ENCODE peak calls at places on chromosomes 11 and 22, in eight cellular contexts. K, F, I, C, R, V, T and J are unnamed samples.

GRCh38 chr11:102283088-102283487 is 34.2 kb upstream of the BIRC3 start:
- DNase-seq in K (no peak), F (no peak), I (no peak), C (no peak), R (no peak), V (no peak), T (no peak), J (no peak)

GRCh38 chr22:35638408-35638807 is 9.8 kb upstream of the APOL6 start:
- DNase-seq in K (no peak), F (peak; percentile 97), I (no peak), C (no peak), R (no peak), V (no peak), T (peak; percentile 72), J (no peak)

GRCh38 chr11:107259826-107260225 is 197.8 kb downstream of the CWF19L2 start:
- DNase-seq in K (no peak), F (no peak), I (no peak), C (no peak), R (no peak), V (no peak), T (no peak), J (no peak)

GRCh38 chr11:87083029-87083428 is 45.3 kb downstream of the TMEM135 start:
- DNase-seq in K (no peak), F (no peak), I (no peak), C (peak; percentile 63), R (no peak), V (no peak), T (no peak), J (no peak)

GRCh38 chr11:69013009-69013951 is at the start of gene MRGPRF:
- DNase-seq in K (no peak), F (peak; percentile 100), I (no peak), C (peak; percentile 66), R (no peak), V (no peak), T (peak; percentile 73), J (no peak)

GRCh38 chr11:125313271-125314222 is 149.0 kb downstream of the PKNOX2 start:
- DNase-seq in K (no peak), F (no peak), I (peak; percentile 85), C (no peak), R (no peak), V (no peak), T (no peak), J (no peak)

GRCh38 chr11:105046898-105047579 is 1.9 kb upstream of the CARD16 start:
- DNase-seq in K (no peak), F (peak; percentile 74), I (peak; percentile 95), C (peak; percentile 11), R (peak; percentile 15), V (peak; percentile 92), T (no peak), J (no peak)

GRCh38 chr22:26322179-26322905 is 106.7 kb upstream of the ASPHD2 start:
- DNase-seq in K (peak; percentile 8), F (no peak), I (no peak), C (no peak), R (no peak), V (no peak), T (no peak), J (no peak)

GRCh38 chr22:49480896-49481650 is 346.6 kb downstream of the BRD1 start:
- DNase-seq in K (no peak), F (no peak), I (no peak), C (no peak), R (no peak), V (no peak), T (no peak), J (no peak)

GRCh38 chr11:18203723-18204122 is 31.1 kb downstream of the MRGPRX4 start:
- DNase-seq in K (peak; percentile 8), F (no peak), I (peak; percentile 5), C (peak; percentile 89), R (no peak), V (peak; percentile 31), T (no peak), J (no peak)

GRCh38 chr11:134414772-134415765 is 3.0 kb upstream of the B3GAT1 start:
- DNase-seq in K (no peak), F (no peak), I (no peak), C (no peak), R (no peak), V (no peak), T (peak; percentile 76), J (no peak)

GRCh38 chr11:70397336-70397982 is 870 bp upstream of the CTTN start:
- DNase-seq in K (peak; percentile 13), F (no peak), I (no peak), C (peak; percentile 44), R (no peak), V (peak; percentile 43), T (no peak), J (no peak)

GRCh38 chr11:19777342-19778102 is 64.9 kb downstream of the NAV2 start:
- DNase-seq in K (no peak), F (no peak), I (peak; percentile 82), C (peak; percentile 75), R (no peak), V (peak; percentile 13), T (no peak), J (no peak)

DNA sequence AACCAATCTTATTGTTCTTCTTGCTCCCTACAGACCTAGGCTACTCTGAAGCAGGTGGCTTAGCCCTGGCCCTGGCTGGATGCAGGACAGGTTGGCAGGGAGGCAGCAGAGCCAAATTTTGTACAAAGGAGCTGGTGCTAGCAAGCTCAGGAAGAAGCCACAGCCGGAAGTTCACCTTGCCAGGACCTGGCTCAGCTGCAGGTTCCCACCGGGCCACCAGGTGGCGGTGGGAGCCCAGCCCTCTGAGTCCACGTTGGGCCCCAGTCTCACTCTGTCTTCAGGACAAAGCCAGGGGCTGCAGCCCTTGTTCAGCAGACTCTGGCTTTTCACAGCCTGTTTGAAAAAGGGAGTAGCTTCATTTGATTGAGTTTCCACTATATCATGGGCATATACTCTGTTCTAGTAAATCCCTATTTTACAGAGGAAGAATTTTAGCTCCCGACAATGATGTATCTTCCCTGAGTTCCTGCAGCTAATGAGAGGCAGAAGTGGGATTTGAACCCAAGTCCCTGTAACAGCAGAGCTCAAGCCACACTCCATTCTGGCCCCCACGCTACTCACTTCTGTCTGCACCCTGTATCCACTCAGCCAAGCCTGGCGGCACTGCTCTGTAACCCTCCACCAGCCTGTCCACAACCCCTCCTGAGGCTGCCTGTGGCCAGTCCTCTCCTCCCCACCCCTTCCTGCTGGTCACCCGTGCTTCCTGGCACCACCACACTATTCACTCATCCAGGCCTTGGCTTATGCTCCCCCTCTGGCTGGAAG is 3.3 kb downstream of the TKFC start:
- DNase-seq in K (peak; percentile 59), F (peak; percentile 88), I (peak; percentile 76), C (peak; percentile 93), R (peak; percentile 82), V (peak; percentile 76), T (peak; percentile 96), J (no peak)
- TF ChIP-seq POLR2AphosphoS5 in K (peak; percentile 49), F (no peak), I (no peak), C (no peak), R (peak; percentile 80), V (no peak), T (peak; percentile 76), J (no peak)

GRCh38 chr11:131748146-131749050 is 378.0 kb downstream of the NTM start:
- DNase-seq in K (no peak), F (peak; percentile 72), I (peak; percentile 85), C (peak; percentile 84), R (no peak), V (peak; percentile 26), T (no peak), J (no peak)
- TF ChIP-seq CTCF in K (no peak), F (peak; percentile 78), I (peak; percentile 84), C (peak; percentile 86), R (peak; percentile 51), V (peak; percentile 77), T (peak; percentile 39), J (peak; percentile 49)

GRCh38 chr11:95100191-95100648 is 10.6 kb downstream of the ENDOD1 start:
- DNase-seq in K (no peak), F (no peak), I (no peak), C (no peak), R (no peak), V (no peak), T (no peak), J (no peak)

GRCh38 chr11:95097209-95097608 is 7.6 kb downstream of the ENDOD1 start:
- DNase-seq in K (no peak), F (no peak), I (no peak), C (no peak), R (no peak), V (no peak), T (no peak), J (no peak)

GRCh38 chr11:95095858-95096587 is 6.4 kb downstream of the ENDOD1 start:
- DNase-seq in K (no peak), F (no peak), I (peak; percentile 40), C (no peak), R (no peak), V (no peak), T (no peak), J (no peak)

GRCh38 chr11:95100856-95101507 is 11.3 kb downstream of the ENDOD1 start:
- DNase-seq in K (no peak), F (no peak), I (peak; percentile 39), C (no peak), R (no peak), V (no peak), T (no peak), J (no peak)

GRCh38 chr11:95098826-95099225 is 9.2 kb downstream of the ENDOD1 start:
- DNase-seq in K (no peak), F (no peak), I (no peak), C (no peak), R (no peak), V (no peak), T (no peak), J (no peak)
- TF ChIP-seq POLR2AphosphoS5 in K (no peak), F (no peak), I (no peak), C (no peak), R (no peak), V (no peak), T (no peak), J (no peak)

GRCh38 chr11:44456544-44457270 is 108.8 kb upstream of the CD82 start:
- DNase-seq in K (peak; percentile 37), F (no peak), I (no peak), C (peak; percentile 60), R (no peak), V (no peak), T (no peak), J (no peak)
- TF ChIP-seq CTCF in K (peak; percentile 87), F (no peak), I (peak; percentile 40), C (peak; percentile 66), R (no peak), V (peak; percentile 12), T (no peak), J (no peak)

GRCh38 chr11:35330156-35330889 is 89.0 kb downstream of the SLC1A2 start:
- DNase-seq in K (no peak), F (no peak), I (no peak), C (peak; percentile 89), R (no peak), V (no peak), T (no peak), J (no peak)
- TF ChIP-seq POLR2AphosphoS5 in K (no peak), F (no peak), I (no peak), C (peak; percentile 50), R (no peak), V (no peak), T (no peak), J (no peak)